ENCODE peak calls at places on chromosomes 7 and 10, in nine cellular contexts. S is COR-L47; I is NCI-H1694 treated with DMSO at 0.1 percent for 48 hours; B is activated CD8-positive, alpha-beta memory T cell treated with anti-CD3 and anti-CD28 coated beads for 4 hours; H is fibroblast of the aortic adventitia; V is heart right ventricle; K is natural killer cell treated with Interleukin-12 subunit alpha and Interleukin-12 subunit beta and Interleukin-15 and Interleukin-18, amount 100 ng/mL, for 72 hours; R is mucosa of descending colon; P is HS-5. U is an unnamed sample.

GRCh38 chr10:37146443-37146842 is 21.0 kb downstream of the ANKRD30A start:
- DNase-seq in S (no peak), I (no peak), B (no peak), H (no peak), V (no peak), K (no peak), R (no peak), P (no peak), U (no peak)

GRCh38 chr7:46710927-46711326 is 789.9 kb upstream of the IGFBP3 start:
- DNase-seq in S (no peak), I (no peak), B (no peak), H (no peak), V (no peak), K (no peak), R (no peak), P (no peak), U (no peak)

GRCh38 chr7:47622946-47623640 is 41.2 kb upstream of the TNS3 start:
- DNase-seq in S (no peak), I (no peak), B (no peak), H (peak), V (no peak), K (no peak), R (no peak), P (peak), U (no peak)

GRCh38 chr7:151310578-151310977 is 31.0 kb upstream of the NUB1 start:
- DNase-seq in S (no peak), I (peak), B (no peak), H (peak), V (no peak), K (no peak), R (no peak), P (no peak), U (no peak)

GRCh38 chr7:134593530-134594392 is 44.9 kb downstream of the AKR1B15 start:
- DNase-seq in S (no peak), I (no peak), B (no peak), H (peak), V (peak), K (no peak), R (no peak), P (no peak), U (peak)

GRCh38 chr10:13016886-13017285 is 15.4 kb upstream of the CCDC3 start:
- DNase-seq in S (no peak), I (no peak), B (no peak), H (no peak), V (no peak), K (no peak), R (no peak), P (no peak), U (no peak)

GRCh38 chr7:126667742-126668366 is 584.9 kb downstream of the GRM8 start:
- DNase-seq in S (no peak), I (no peak), B (no peak), H (no peak), V (no peak), K (no peak), R (no peak), P (no peak), U (no peak)

GRCh38 chr10:70167246-70167645 is 3.1 kb downstream of the SAR1A start:
- DNase-seq in S (no peak), I (no peak), B (no peak), H (no peak), V (no peak), K (no peak), R (no peak), P (no peak), U (no peak)

GRCh38 chr10:13801907-13802288 is 215.1 kb downstream of the PRPF18 start:
- DNase-seq in S (no peak), I (no peak), B (no peak), H (no peak), V (no peak), K (no peak), R (no peak), P (no peak), U (no peak)

GRCh38 chr7:66699998-66700397 is 40.5 kb upstream of the RABGEF1 start:
- DNase-seq in S (no peak), I (no peak), B (no peak), H (peak), V (peak), K (no peak), R (no peak), P (no peak), U (no peak)

GRCh38 chr10:5234106-5234877 is 37.7 kb downstream of the AKR1C4 start:
- DNase-seq in S (no peak), I (no peak), B (no peak), H (peak), V (no peak), K (no peak), R (no peak), P (peak), U (no peak)

GRCh38 chr10:124015991-124016390 is 77.4 kb downstream of the CHST15 start:
- DNase-seq in S (no peak), I (no peak), B (no peak), H (no peak), V (no peak), K (no peak), R (peak), P (no peak), U (no peak)

GRCh38 chr7:134368851-134369533 is 52.3 kb upstream of the SLC35B4 start:
- DNase-seq in S (no peak), I (no peak), B (no peak), H (peak), V (no peak), K (no peak), R (no peak), P (peak), U (no peak)

GRCh38 chr10:60921631-60922030 is 22.4 kb downstream of the RHOBTB1 start:
- DNase-seq in S (peak), I (peak), B (no peak), H (no peak), V (no peak), K (no peak), R (no peak), P (no peak), U (no peak)

GRCh38 chr7:103989785-103990775 is 622 bp upstream of the RELN start:
- DNase-seq in S (peak), I (peak), B (no peak), H (peak), V (no peak), K (no peak), R (no peak), P (no peak), U (peak)

GRCh38 chr10:96431211-96431970 is 72.6 kb upstream of the OPALIN start:
- DNase-seq in S (no peak), I (no peak), B (no peak), H (no peak), V (no peak), K (no peak), R (no peak), P (no peak), U (no peak)

GRCh38 chr7:133742709-133743538 is 384.2 kb upstream of the LRGUK start:
- DNase-seq in S (no peak), I (peak), B (no peak), H (peak), V (no peak), K (no peak), R (no peak), P (peak), U (no peak)

GRCh38 chr10:77675347-77675746 is 37.7 kb upstream of the KCNMA1 start:
- DNase-seq in S (no peak), I (no peak), B (no peak), H (no peak), V (no peak), K (no peak), R (no peak), P (no peak), U (no peak)

GRCh38 chr7:17674166-17674955 is 265.9 kb downstream of the SNX13 start:
- DNase-seq in S (no peak), I (no peak), B (no peak), H (no peak), V (no peak), K (no peak), R (no peak), P (no peak), U (no peak)

GRCh38 chr10:49592726-49593563 is 17.2 kb upstream of the SLC18A3 start:
- DNase-seq in S (no peak), I (peak), B (peak), H (peak), V (peak), K (peak), R (no peak), P (no peak), U (peak)

GRCh38 chr10:30999084-30999712 is 32.5 kb downstream of the ZNF438 start:
- DNase-seq in S (no peak), I (no peak), B (no peak), H (no peak), V (no peak), K (no peak), R (no peak), P (no peak), U (no peak)

GRCh38 chr7:105487559-105488218 is 34.4 kb downstream of the PUS7 start:
- DNase-seq in S (peak), I (peak), B (no peak), H (peak), V (no peak), K (no peak), R (no peak), P (peak), U (peak)